ENCODE peak calls at places on chromosomes 7 and 10, in five cellular contexts. T is breast epithelium, N is heart right ventricle, S is pancreas, R is OCI-LY7. G is an unnamed sample.
A peak's percentile ranks its signal among the peaks of the same experiment; 100 is the strongest.

GRCh38 chr10:75987610-75988009 is 556.2 kb downstream of the LRMDA start:
- DNase-seq in T (no peak), N (no peak), S (no peak), R (no peak), G (no peak)

GRCh38 chr7:14236834-14237233 is 247.4 kb upstream of the ETV1 start:
- DNase-seq in T (no peak), N (no peak), S (no peak), R (no peak), G (no peak)

GRCh38 chr7:22355620-22356009 is 1.3 kb downstream of the RAPGEF5 start:
- DNase-seq in T (no peak), N (no peak), S (no peak), R (peak; percentile 55), G (no peak)

GRCh38 chr10:78185693-78186055 is 152.0 kb downstream of the RPS24 start:
- DNase-seq in T (no peak), N (peak; percentile 8), S (no peak), R (no peak), G (no peak)

GRCh38 chr7:28349637-28350036 is 62.7 kb upstream of the CREB5 start:
- DNase-seq in T (no peak), N (no peak), S (no peak), R (no peak), G (no peak)

GRCh38 chr10:98528166-98528784 is 81.5 kb upstream of the HPS1 start:
- DNase-seq in T (no peak), N (no peak), S (no peak), R (no peak), G (peak; percentile 17)

GRCh38 chr10:127315888-127316287 is 119.5 kb upstream of the INSYN2A start:
- DNase-seq in T (no peak), N (no peak), S (no peak), R (no peak), G (no peak)

GRCh38 chr10:112658900-112659328 is 211.9 kb downstream of the VTI1A start:
- DNase-seq in T (no peak), N (no peak), S (no peak), R (no peak), G (no peak)

GRCh38 chr7:105399043-105399725 is 10.5 kb upstream of the SRPK2 start:
- DNase-seq in T (no peak), N (no peak), S (no peak), R (peak; percentile 16), G (no peak)

GRCh38 chr10:71770789-71771188 is 2.5 kb downstream of the VSIR start:
- DNase-seq in T (no peak), N (no peak), S (no peak), R (no peak), G (no peak)
- H3K4me1 ChIP-seq in T (peaks cover 23% of the 10 kb centered on the region), N (peaks cover 96% of the 10 kb centered on the region), S (no peaks in the 10 kb centered on the region), R (peaks cover 56% of the 10 kb centered on the region), G (peaks cover 97% of the 10 kb centered on the region)

GRCh38 chr10:15368456-15368855 is 2.6 kb downstream of the FAM171A1 start:
- DNase-seq in T (no peak), N (no peak), S (no peak), R (no peak), G (no peak)

GRCh38 chr10:15370212-15370740 is 813 bp downstream of the FAM171A1 start:
- DNase-seq in T (no peak), N (peak; percentile 10), S (peak; percentile 26), R (no peak), G (no peak)

GRCh38 chr10:15367296-15367830 is 3.7 kb downstream of the FAM171A1 start:
- DNase-seq in T (no peak), N (no peak), S (no peak), R (no peak), G (no peak)

GRCh38 chr10:15370741-15371701 is at the start of gene FAM171A1:
- DNase-seq in T (no peak), N (peak; percentile 42), S (peak; percentile 64), R (no peak), G (no peak)

DNA sequence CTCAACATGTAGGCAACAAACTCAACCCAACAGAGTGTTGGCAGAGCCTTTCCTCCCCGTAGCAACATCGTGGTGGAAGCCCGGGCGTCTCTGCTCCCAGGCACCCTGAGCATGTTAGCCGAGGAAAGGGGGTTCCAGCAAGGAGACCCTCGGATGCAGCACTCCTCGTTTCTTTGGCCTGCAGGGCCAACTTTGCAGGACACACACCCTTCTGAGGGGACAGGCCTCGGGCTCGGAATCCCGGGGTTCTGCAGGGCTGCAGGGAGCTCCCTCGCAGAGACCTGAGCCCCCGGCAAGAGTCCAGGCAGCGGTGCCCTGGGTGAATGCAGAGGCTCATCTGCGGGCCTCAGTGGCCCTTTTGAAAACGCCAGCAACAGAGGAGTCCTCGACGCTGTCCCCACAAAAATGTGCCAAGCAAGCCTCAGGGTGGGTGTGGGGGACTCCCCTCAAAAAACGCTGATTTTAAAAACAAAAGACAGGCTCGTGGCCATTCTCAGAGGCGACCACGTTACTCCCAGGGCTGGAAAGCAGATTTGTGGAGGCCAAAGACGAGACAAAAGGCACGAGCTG is 1.4 kb downstream of the FAM171A1 start:
- DNase-seq in T (no peak), N (no peak), S (no peak), R (no peak), G (no peak)
- H3K27ac ChIP-seq in T (no peak overlapping the region), N (peak overlapping the region; percentile 81), S (peak overlapping the region; percentile 33), R (no peak overlapping the region), G (peak overlapping the region; percentile 45)

GRCh38 chr10:87873656-87874055 is 10.2 kb downstream of the PTEN start:
- DNase-seq in T (no peak), N (no peak), S (no peak), R (no peak), G (no peak)
- H3K4me1 ChIP-seq in T (peaks cover 2% of the 10 kb centered on the region), N (peaks cover 97% of the 10 kb centered on the region), S (peaks cover 43% of the 10 kb centered on the region), R (peaks cover 61% of the 10 kb centered on the region), G (peaks cover 93% of the 10 kb centered on the region)

DNA sequence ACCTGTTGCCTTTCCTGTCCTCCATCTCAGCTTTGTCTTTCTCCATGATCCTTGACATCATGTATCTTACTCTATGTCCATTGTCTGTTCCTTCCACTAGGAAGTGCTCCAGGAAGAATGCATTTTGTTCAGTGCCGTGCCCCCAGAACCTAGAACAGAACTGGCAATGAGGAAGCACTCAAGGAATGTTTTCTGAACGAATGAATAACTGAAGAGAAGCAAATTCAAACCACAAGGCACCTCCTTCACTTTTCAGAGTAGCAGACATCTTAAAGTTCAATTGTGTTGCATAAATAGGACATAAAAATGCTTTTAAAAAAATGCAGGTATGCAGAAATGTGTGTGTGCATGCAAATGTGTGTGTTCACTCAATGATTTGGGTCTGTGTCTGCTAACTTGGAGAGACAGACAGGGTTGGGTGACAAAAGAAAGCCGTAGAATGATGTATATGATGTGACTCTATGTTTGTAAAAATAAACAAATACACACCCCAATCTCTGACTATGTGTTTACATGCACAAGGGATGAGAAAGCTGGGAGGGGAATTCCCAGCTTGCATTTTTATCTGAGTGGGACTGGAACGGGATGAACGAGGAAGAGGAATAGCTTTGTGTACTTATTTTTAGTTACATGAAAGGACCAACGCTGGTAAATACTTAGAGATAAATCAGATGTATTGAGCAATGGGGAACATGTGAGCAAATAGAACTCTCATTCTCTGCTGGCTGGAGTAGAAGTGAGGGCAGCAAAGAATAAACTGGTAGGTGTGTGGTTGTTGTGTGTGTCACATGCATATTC is 237.7 kb downstream of the FANK1 start:
- DNase-seq in T (no peak), N (no peak), S (no peak), R (no peak), G (no peak)
- H3K27ac ChIP-seq in T (peak overlapping the region; percentile 57), N (no peak overlapping the region), S (no peak overlapping the region), R (no peak overlapping the region), G (no peak overlapping the region)

DNA sequence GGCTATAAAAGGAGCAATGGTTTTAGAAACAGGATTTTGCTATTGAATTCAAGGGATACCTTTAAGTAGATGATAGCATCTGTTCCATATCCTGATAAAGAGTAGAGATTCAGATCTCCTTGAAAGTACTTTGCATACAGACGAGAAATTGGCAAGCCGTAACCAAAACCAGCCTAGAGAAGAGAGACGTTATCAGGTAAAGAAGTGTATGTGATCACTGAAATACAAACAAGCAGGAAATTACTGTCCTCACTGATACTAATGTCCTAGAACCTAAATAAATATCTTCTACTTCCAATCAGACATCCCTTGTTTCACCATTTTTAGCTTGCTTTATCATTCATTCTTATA is 9.4 kb downstream of the PDK4 start:
- DNase-seq in T (no peak), N (no peak), S (no peak), R (no peak), G (no peak)
- H3K4me1 ChIP-seq in T (peaks cover 9% of the 10 kb centered on the region), N (peaks cover 55% of the 10 kb centered on the region), S (peaks cover 17% of the 10 kb centered on the region), R (no peaks in the 10 kb centered on the region), G (peaks cover 80% of the 10 kb centered on the region)

GRCh38 chr7:131008840-131009651 is 275.0 kb upstream of the KLF14 start:
- DNase-seq in T (no peak), N (no peak), S (no peak), R (no peak), G (no peak)

GRCh38 chr7:131004371-131004770 is 270.4 kb upstream of the KLF14 start:
- DNase-seq in T (no peak), N (no peak), S (no peak), R (no peak), G (no peak)

GRCh38 chr7:131010714-131011436 is 276.9 kb upstream of the KLF14 start:
- DNase-seq in T (no peak), N (no peak), S (no peak), R (no peak), G (no peak)

GRCh38 chr7:131010029-131010705 is 276.2 kb upstream of the KLF14 start:
- DNase-seq in T (no peak), N (no peak), S (no peak), R (no peak), G (no peak)

GRCh38 chr7:131007439-131008330 is 273.7 kb upstream of the KLF14 start:
- DNase-seq in T (peak; percentile 67), N (peak; percentile 67), S (peak; percentile 64), R (peak; percentile 48), G (no peak)
- H3K27ac ChIP-seq in T (peak overlapping the region; percentile 85), N (peak overlapping the region; percentile 67), S (peak overlapping the region; percentile 28), R (peak overlapping the region; percentile 9), G (peak overlapping the region; percentile 78)

DNA sequence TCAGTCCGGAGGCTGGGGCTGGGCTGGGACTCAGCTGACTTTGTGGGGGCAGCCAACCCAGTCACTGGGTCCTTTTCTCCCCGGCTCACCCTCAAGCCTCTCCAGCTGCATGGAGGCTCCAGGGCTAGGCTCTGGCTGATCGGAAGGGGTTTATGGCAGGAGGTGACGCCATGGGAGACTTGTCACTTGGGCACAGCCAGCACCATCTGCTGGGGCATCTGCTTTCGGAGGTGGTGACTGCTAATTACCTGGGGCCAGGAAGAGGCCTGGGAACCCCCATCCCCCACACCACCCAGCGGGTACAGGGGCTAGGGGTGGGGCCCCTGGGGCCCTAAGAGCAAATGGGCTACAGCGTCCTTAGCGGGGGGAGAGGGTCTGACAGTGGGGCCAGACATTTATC is 1.5 kb upstream of the LFNG start:
- DNase-seq in T (no peak), N (no peak), S (no peak), R (no peak), G (no peak)
- H3K4me1 ChIP-seq in T (peaks cover 22% of the 10 kb centered on the region), N (peaks cover 43% of the 10 kb centered on the region), S (peaks cover 4% of the 10 kb centered on the region), R (peaks cover 33% of the 10 kb centered on the region), G (peaks cover 48% of the 10 kb centered on the region)